ENCODE peak calls at places on chromosomes 2 and 18, in six cellular contexts. J, M, G, Q, F and W are unnamed samples.

GRCh38 chr2:43605079-43605655 is 9.3 kb upstream of the THADA start:
- DNase-seq in M (no peak), F (peak), G (peak), Q (peak), J (peak), W (peak)

GRCh38 chr2:219628986-219629901 is 1.8 kb downstream of the SLC4A3 start:
- DNase-seq in G (no peak), M (no peak), J (no peak), Q (no peak), F (no peak), W (no peak)

GRCh38 chr18:31671951-31672350 is 12.4 kb downstream of the B4GALT6 start:
- DNase-seq in M (no peak), J (no peak), F (no peak), Q (no peak), G (peak), W (no peak)

GRCh38 chr2:119486886-119487285 is 37.4 kb downstream of the SCTR start:
- DNase-seq in J (peak), M (no peak), Q (no peak), G (no peak), F (no peak), W (no peak)

GRCh38 chr2:71552861-71553301 is 99.5 kb downstream of the DYSF start:
- DNase-seq in J (no peak), F (no peak), G (no peak), M (no peak), Q (no peak), W (no peak)

GRCh38 chr2:237321746-237322145 is 92.2 kb downstream of the COL6A3 start:
- DNase-seq in Q (no peak), J (no peak), M (no peak), G (no peak), F (no peak), W (no peak)

GRCh38 chr2:233643128-233643527 is 6.9 kb downstream of the UGT1A10 start:
- DNase-seq in J (no peak), F (no peak), M (peak), G (peak), Q (peak), W (no peak)

GRCh38 chr18:76937597-76937996 is 115.2 kb downstream of the ZNF236 start:
- DNase-seq in Q (no peak), M (no peak), F (no peak), J (peak), G (no peak), W (no peak)

GRCh38 chr2:118588826-118589225 is 258.6 kb downstream of the EN1 start:
- DNase-seq in G (no peak), Q (no peak), F (no peak), J (no peak), M (no peak), W (no peak)

GRCh38 chr2:158359846-158360245 is 96.7 kb downstream of the CCDC148 start:
- DNase-seq in J (peak), Q (no peak), F (peak), M (no peak), G (peak), W (peak)

GRCh38 chr2:235903803-235904637 is 264.2 kb downstream of the GBX2 start:
- DNase-seq in G (peak), J (no peak), M (no peak), Q (peak), F (no peak), W (no peak)

GRCh38 chr2:26001743-26002341 is 19.5 kb upstream of the KIF3C start:
- DNase-seq in F (no peak), M (no peak), J (peak), G (no peak), Q (no peak), W (no peak)

GRCh38 chr2:28656937-28657615 is 94.6 kb upstream of the PPP1CB start:
- DNase-seq in Q (no peak), M (no peak), G (peak), F (no peak), J (no peak), W (no peak)

GRCh38 chr2:179592167-179592936 is 269.1 kb downstream of the ZNF385B start:
- DNase-seq in F (no peak), J (peak), G (no peak), M (no peak), Q (no peak), W (no peak)

GRCh38 chr2:216066255-216066654 is 15.4 kb downstream of the PECR start:
- DNase-seq in F (peak), M (no peak), G (no peak), Q (no peak), J (peak), W (no peak)

GRCh38 chr18:51513525-51513924 is 316.0 kb upstream of the MEX3C start:
- DNase-seq in J (no peak), G (no peak), M (no peak), F (peak), Q (no peak), W (no peak)

GRCh38 chr2:40315684-40316083 is 136.2 kb downstream of the SLC8A1 start:
- DNase-seq in F (no peak), M (no peak), G (no peak), J (peak), Q (no peak), W (no peak)

GRCh38 chr2:34447097-34447496 is 848.0 kb upstream of the FAM98A start:
- DNase-seq in M (peak), F (no peak), Q (peak), J (no peak), G (peak), W (no peak)

GRCh38 chr2:7972670-7973069 is 709.2 kb upstream of the ID2 start:
- DNase-seq in M (no peak), F (no peak), J (no peak), Q (peak), G (no peak), W (no peak)

GRCh38 chr2:199336546-199336945 is 121.2 kb downstream of the SATB2 start:
- DNase-seq in G (no peak), Q (no peak), F (no peak), J (no peak), M (no peak), W (no peak)

DNA sequence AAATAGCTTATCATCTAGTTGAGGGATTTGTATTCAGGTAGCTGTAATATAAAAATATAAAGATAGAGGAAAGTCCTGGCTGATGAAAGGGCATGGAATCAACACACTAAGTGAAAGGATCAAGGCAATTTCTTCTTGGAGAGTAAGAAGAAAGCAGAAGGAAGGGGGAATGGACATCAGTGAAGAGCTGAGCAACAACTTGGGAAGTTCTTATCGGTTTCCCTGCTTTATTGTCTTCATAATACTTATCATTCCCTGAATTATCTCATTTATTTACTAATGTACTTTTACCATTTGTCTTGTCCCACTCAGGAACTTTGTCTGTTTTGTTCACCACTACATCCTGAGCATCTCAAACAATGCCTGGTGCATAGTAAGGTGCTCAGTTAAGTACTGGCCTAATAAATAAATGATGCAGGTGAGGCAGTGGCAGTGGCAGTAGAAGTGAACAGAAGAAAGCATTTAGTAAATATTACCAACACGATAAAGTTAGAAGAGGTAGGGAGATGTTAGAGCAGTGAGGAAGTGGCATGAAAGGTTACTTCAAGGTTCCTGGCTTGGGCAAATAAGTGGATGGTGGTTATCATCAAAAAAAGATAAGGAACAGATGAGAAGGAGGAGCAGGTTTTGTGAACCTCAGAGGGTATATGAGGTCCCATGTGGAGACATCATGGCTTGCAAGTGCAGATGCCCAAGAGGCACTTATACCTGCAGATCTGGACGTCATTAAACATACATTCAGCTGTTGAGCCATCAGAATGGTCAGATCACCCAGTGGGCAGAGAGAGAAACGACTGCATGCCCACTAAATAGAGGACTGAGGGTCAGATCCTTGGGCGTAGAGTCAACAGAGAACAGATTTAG is 217.8 kb downstream of the TMEM247 start:
- DNase-seq in J (no peak), M (no peak), F (no peak), Q (no peak), G (no peak), W (no peak)
- H2BK15ac ChIP-seq in J (peak), M (peak), F (no peak), Q (no peak), G (no peak), W (no peak)

GRCh38 chr18:24764766-24765165 is 304.3 kb downstream of the HRH4 start:
- DNase-seq in M (no peak), Q (no peak), J (peak), F (no peak), G (no peak), W (no peak)

GRCh38 chr18:24771300-24771699 is 310.9 kb downstream of the HRH4 start:
- DNase-seq in F (no peak), J (peak), G (no peak), M (no peak), Q (no peak), W (no peak)

GRCh38 chr18:24766376-24766775 is 305.9 kb downstream of the HRH4 start:
- DNase-seq in F (no peak), Q (no peak), J (peak), M (no peak), G (no peak), W (no peak)

GRCh38 chr18:24773101-24773500 is 312.7 kb downstream of the HRH4 start:
- DNase-seq in Q (no peak), G (no peak), M (no peak), F (no peak), J (no peak), W (no peak)

DNA sequence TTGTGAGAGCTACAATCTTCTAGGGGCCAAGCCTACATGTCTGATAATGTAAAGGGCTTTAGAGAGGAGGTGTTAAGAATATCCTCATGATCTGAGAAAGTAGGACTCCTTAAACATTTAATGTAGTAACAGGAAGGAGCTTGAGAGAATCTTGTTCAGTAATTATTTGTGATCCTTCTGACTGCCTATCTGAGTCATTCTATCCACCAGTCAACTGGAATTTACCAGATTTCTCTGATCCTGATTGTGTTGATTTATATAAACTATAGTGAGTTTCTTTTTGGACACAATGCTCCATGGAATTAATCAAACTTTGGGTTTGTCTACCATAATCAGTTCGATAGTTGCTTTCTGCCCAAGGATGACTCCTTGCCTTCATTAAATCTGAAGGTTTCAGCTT is 310.2 kb downstream of the HRH4 start:
- DNase-seq in G (no peak), M (no peak), Q (no peak), F (no peak), J (peak), W (no peak)
- H2BK15ac ChIP-seq in G (no peak), M (no peak), Q (no peak), F (no peak), J (peak), W (no peak)

GRCh38 chr18:37721544-37722302 is 156.1 kb upstream of the CELF4 start:
- DNase-seq in J (no peak), Q (no peak), G (no peak), F (no peak), M (no peak), W (no peak)

GRCh38 chr18:37717656-37718055 is 152.1 kb upstream of the CELF4 start:
- DNase-seq in G (no peak), M (no peak), J (no peak), Q (no peak), F (no peak), W (no peak)

GRCh38 chr18:37716106-37716708 is 150.6 kb upstream of the CELF4 start:
- DNase-seq in J (no peak), F (no peak), M (no peak), G (no peak), Q (no peak), W (no peak)

GRCh38 chr18:37717098-37717497 is 151.5 kb upstream of the CELF4 start:
- DNase-seq in J (no peak), G (no peak), Q (no peak), F (no peak), M (no peak), W (no peak)

DNA sequence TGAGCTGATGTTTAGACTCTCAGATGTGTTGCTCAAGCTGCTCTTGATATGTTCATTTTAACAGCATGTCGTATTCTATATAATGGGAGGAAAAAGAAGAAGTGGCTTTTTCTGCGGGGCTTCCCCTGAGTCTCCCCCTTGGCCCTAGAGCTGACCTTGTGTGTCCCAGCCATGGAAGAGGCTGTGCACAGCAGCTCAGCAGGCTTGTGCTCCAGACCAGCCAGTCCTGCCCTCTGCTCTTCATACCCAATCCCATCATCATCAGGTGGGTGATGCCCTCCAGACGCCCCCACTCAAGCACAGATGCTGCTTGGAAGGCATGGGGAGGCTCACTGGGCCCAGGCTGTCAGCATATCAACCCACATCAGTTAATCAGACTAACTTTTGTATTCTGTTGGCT is 155.1 kb upstream of the CELF4 start:
- DNase-seq in F (no peak), G (no peak), M (no peak), J (no peak), Q (no peak), W (no peak)
- H2BK15ac ChIP-seq in F (no peak), G (no peak), M (no peak), J (no peak), Q (no peak), W (no peak)

DNA sequence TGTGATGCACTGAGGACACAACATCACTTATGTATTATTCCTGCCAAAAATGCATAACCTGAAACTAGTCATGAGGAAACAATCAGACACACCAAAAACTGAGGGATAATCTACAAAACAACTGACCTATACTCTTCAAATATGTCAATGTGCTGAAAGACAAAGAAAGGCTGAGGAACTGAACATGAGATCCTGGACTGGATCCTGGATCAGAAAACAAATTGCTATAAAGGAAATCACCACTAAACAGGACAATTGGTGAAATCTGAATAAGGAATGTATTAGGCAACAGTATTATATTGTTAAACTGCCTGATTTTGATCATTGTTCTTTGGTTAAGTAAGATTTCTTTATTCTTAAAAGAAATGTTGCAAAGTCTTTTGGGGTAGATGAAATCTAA is 28.8 kb downstream of the CUL3 start:
- DNase-seq in G (no peak), F (no peak), Q (no peak), M (no peak), J (no peak), W (no peak)
- H2BK15ac ChIP-seq in G (no peak), F (no peak), Q (no peak), M (no peak), J (no peak), W (no peak)